ENCODE peak calls at places on chromosomes 16 and 17, in seven cellular contexts. One of them, this sample, is unnamed.
A peak's percentile ranks its signal among the peaks of the same experiment; 100 is the strongest.

GRCh38 chr17:57569860-57570259 is 175.2 kb downstream of the CCDC182 start:
- DNase-seq in left ventricle myocardium inferior: no peak
- DNase-seq in AG09319: no peak
- DNase-seq in pancreas: no peak
- DNase-seq in PC-3: peak; percentile 82
- DNase-seq in thoracic aorta: no peak
- DNase-seq in HCT116: no peak
- DNase-seq in this sample: no peak

GRCh38 chr17:11238710-11239109 is 2.3 kb upstream of the SHISA6 start:
- DNase-seq in left ventricle myocardium inferior: no peak
- DNase-seq in AG09319: no peak
- DNase-seq in pancreas: no peak
- DNase-seq in PC-3: no peak
- DNase-seq in thoracic aorta: no peak
- DNase-seq in HCT116: no peak
- DNase-seq in this sample: no peak

GRCh38 chr16:49856741-49857330 is 924 bp upstream of the ZNF423 start:
- DNase-seq in left ventricle myocardium inferior: peak; percentile 81
- DNase-seq in AG09319: peak; percentile 29
- DNase-seq in pancreas: peak; percentile 90
- DNase-seq in PC-3: peak; percentile 21
- DNase-seq in thoracic aorta: no peak
- DNase-seq in HCT116: peak; percentile 35
- DNase-seq in this sample: peak; percentile 92

GRCh38 chr17:9409026-9409425 is 166.6 kb downstream of the STX8 start:
- DNase-seq in left ventricle myocardium inferior: no peak
- DNase-seq in AG09319: no peak
- DNase-seq in pancreas: no peak
- DNase-seq in PC-3: peak; percentile 20
- DNase-seq in thoracic aorta: no peak
- DNase-seq in HCT116: no peak
- DNase-seq in this sample: no peak

GRCh38 chr17:41773190-41773588 is 13.3 kb downstream of the JUP start:
- DNase-seq in left ventricle myocardium inferior: peak; percentile 78
- DNase-seq in AG09319: no peak
- DNase-seq in pancreas: peak; percentile 85
- DNase-seq in PC-3: peak; percentile 92
- DNase-seq in thoracic aorta: no peak
- DNase-seq in HCT116: peak; percentile 79
- DNase-seq in this sample: no peak

GRCh38 chr17:68398731-68399637 is 58.3 kb downstream of the WIPI1 start:
- DNase-seq in left ventricle myocardium inferior: peak; percentile 49
- DNase-seq in AG09319: no peak
- DNase-seq in pancreas: no peak
- DNase-seq in PC-3: peak; percentile 89
- DNase-seq in thoracic aorta: no peak
- DNase-seq in HCT116: peak; percentile 72
- DNase-seq in this sample: no peak

GRCh38 chr16:86761117-86761971 is 183.0 kb downstream of the FOXL1 start:
- DNase-seq in left ventricle myocardium inferior: peak; percentile 69
- DNase-seq in AG09319: no peak
- DNase-seq in pancreas: no peak
- DNase-seq in PC-3: peak; percentile 60
- DNase-seq in thoracic aorta: peak; percentile 36
- DNase-seq in HCT116: peak; percentile 51
- DNase-seq in this sample: no peak

GRCh38 chr16:49900875-49901274 is 45.0 kb upstream of the ZNF423 start:
- DNase-seq in left ventricle myocardium inferior: no peak
- DNase-seq in AG09319: no peak
- DNase-seq in pancreas: no peak
- DNase-seq in PC-3: no peak
- DNase-seq in thoracic aorta: no peak
- DNase-seq in HCT116: no peak
- DNase-seq in this sample: no peak

GRCh38 chr17:75350706-75351105 is 54.8 kb downstream of the GRB2 start:
- DNase-seq in left ventricle myocardium inferior: no peak
- DNase-seq in AG09319: no peak
- DNase-seq in pancreas: no peak
- DNase-seq in PC-3: no peak
- DNase-seq in thoracic aorta: no peak
- DNase-seq in HCT116: no peak
- DNase-seq in this sample: no peak

GRCh38 chr17:48011405-48012150 is 26.0 kb downstream of the COPZ2 start:
- DNase-seq in left ventricle myocardium inferior: no peak
- DNase-seq in AG09319: no peak
- DNase-seq in pancreas: no peak
- DNase-seq in PC-3: peak; percentile 82
- DNase-seq in thoracic aorta: no peak
- DNase-seq in HCT116: peak; percentile 35
- DNase-seq in this sample: no peak

GRCh38 chr16:81650982-81651562 is 128.0 kb upstream of the PLCG2 start:
- DNase-seq in left ventricle myocardium inferior: peak; percentile 78
- DNase-seq in AG09319: no peak
- DNase-seq in pancreas: no peak
- DNase-seq in PC-3: no peak
- DNase-seq in thoracic aorta: no peak
- DNase-seq in HCT116: no peak
- DNase-seq in this sample: no peak

GRCh38 chr17:77420804-77421634 is 280.2 kb downstream of the SEC14L1 start:
- DNase-seq in left ventricle myocardium inferior: no peak
- DNase-seq in AG09319: peak; percentile 67
- DNase-seq in pancreas: no peak
- DNase-seq in PC-3: no peak
- DNase-seq in thoracic aorta: no peak
- DNase-seq in HCT116: no peak
- DNase-seq in this sample: no peak

GRCh38 chr17:74235040-74235581 is 21.7 kb downstream of the TTYH2 start:
- DNase-seq in left ventricle myocardium inferior: no peak
- DNase-seq in AG09319: no peak
- DNase-seq in pancreas: peak; percentile 38
- DNase-seq in PC-3: no peak
- DNase-seq in thoracic aorta: no peak
- DNase-seq in HCT116: no peak
- DNase-seq in this sample: no peak

GRCh38 chr16:49352923-49353322 is 20.7 kb upstream of the C16orf78 start:
- DNase-seq in left ventricle myocardium inferior: no peak
- DNase-seq in AG09319: no peak
- DNase-seq in pancreas: no peak
- DNase-seq in PC-3: peak; percentile 4
- DNase-seq in thoracic aorta: no peak
- DNase-seq in HCT116: peak; percentile 6
- DNase-seq in this sample: no peak

GRCh38 chr17:59829217-59830006 is 63.3 kb downstream of the TUBD1 start:
- DNase-seq in left ventricle myocardium inferior: no peak
- DNase-seq in AG09319: no peak
- DNase-seq in pancreas: no peak
- DNase-seq in PC-3: peak; percentile 100
- DNase-seq in thoracic aorta: no peak
- DNase-seq in HCT116: peak; percentile 100
- DNase-seq in this sample: no peak

GRCh38 chr16:89921699-89922476 is 1.3 kb upstream of the TUBB3 start:
- DNase-seq in left ventricle myocardium inferior: peak; percentile 82
- DNase-seq in AG09319: peak; percentile 86
- DNase-seq in pancreas: no peak
- DNase-seq in PC-3: peak; percentile 87
- DNase-seq in thoracic aorta: peak; percentile 71
- DNase-seq in HCT116: peak; percentile 78
- DNase-seq in this sample: peak; percentile 96

GRCh38 chr17:59436900-59437299 is 105.4 kb downstream of the YPEL2 start:
- DNase-seq in left ventricle myocardium inferior: peak; percentile 65
- DNase-seq in AG09319: no peak
- DNase-seq in pancreas: no peak
- DNase-seq in PC-3: no peak
- DNase-seq in thoracic aorta: no peak
- DNase-seq in HCT116: no peak
- DNase-seq in this sample: no peak

GRCh38 chr16:82660078-82660645 is 33.4 kb downstream of the CDH13 start:
- DNase-seq in left ventricle myocardium inferior: no peak
- DNase-seq in AG09319: no peak
- DNase-seq in pancreas: no peak
- DNase-seq in PC-3: no peak
- DNase-seq in thoracic aorta: no peak
- DNase-seq in HCT116: no peak
- DNase-seq in this sample: no peak

GRCh38 chr17:5281814-5282638 is at the start of gene RABEP1:
- DNase-seq in left ventricle myocardium inferior: peak; percentile 93
- DNase-seq in AG09319: peak; percentile 79
- DNase-seq in pancreas: peak; percentile 99
- DNase-seq in PC-3: peak; percentile 69
- DNase-seq in thoracic aorta: peak; percentile 69
- DNase-seq in HCT116: peak; percentile 64
- DNase-seq in this sample: peak; percentile 98
- TF ChIP-seq CTCF in left ventricle myocardium inferior: peak; percentile 46
- TF ChIP-seq CTCF in AG09319: no peak
- TF ChIP-seq CTCF in pancreas: no peak
- TF ChIP-seq CTCF in PC-3: no peak
- TF ChIP-seq CTCF in thoracic aorta: peak; percentile 54
- TF ChIP-seq CTCF in HCT116: no peak
- TF ChIP-seq CTCF in this sample: peak; percentile 29

GRCh38 chr16:74455213-74455612 is 33.9 kb upstream of the CLEC18B start:
- DNase-seq in left ventricle myocardium inferior: no peak
- DNase-seq in AG09319: no peak
- DNase-seq in pancreas: no peak
- DNase-seq in PC-3: no peak
- DNase-seq in thoracic aorta: no peak
- DNase-seq in HCT116: no peak
- DNase-seq in this sample: no peak
- TF ChIP-seq CTCF in left ventricle myocardium inferior: no peak
- TF ChIP-seq CTCF in AG09319: no peak
- TF ChIP-seq CTCF in pancreas: no peak
- TF ChIP-seq CTCF in PC-3: no peak
- TF ChIP-seq CTCF in thoracic aorta: no peak
- TF ChIP-seq CTCF in HCT116: no peak
- TF ChIP-seq CTCF in this sample: no peak

GRCh38 chr16:51139568-51139967 is 11.5 kb downstream of the SALL1 start:
- DNase-seq in left ventricle myocardium inferior: no peak
- DNase-seq in AG09319: no peak
- DNase-seq in pancreas: no peak
- DNase-seq in PC-3: no peak
- DNase-seq in thoracic aorta: no peak
- DNase-seq in HCT116: no peak
- DNase-seq in this sample: no peak

GRCh38 chr16:51141541-51141940 is 9.5 kb downstream of the SALL1 start:
- DNase-seq in left ventricle myocardium inferior: no peak
- DNase-seq in AG09319: no peak
- DNase-seq in pancreas: peak; percentile 30
- DNase-seq in PC-3: no peak
- DNase-seq in thoracic aorta: no peak
- DNase-seq in HCT116: no peak
- DNase-seq in this sample: no peak

GRCh38 chr16:51143166-51143565 is 7.9 kb downstream of the SALL1 start:
- DNase-seq in left ventricle myocardium inferior: no peak
- DNase-seq in AG09319: no peak
- DNase-seq in pancreas: no peak
- DNase-seq in PC-3: no peak
- DNase-seq in thoracic aorta: no peak
- DNase-seq in HCT116: no peak
- DNase-seq in this sample: no peak

GRCh38 chr16:51137097-51137496 is 14.0 kb downstream of the SALL1 start:
- DNase-seq in left ventricle myocardium inferior: no peak
- DNase-seq in AG09319: no peak
- DNase-seq in pancreas: peak; percentile 45
- DNase-seq in PC-3: no peak
- DNase-seq in thoracic aorta: no peak
- DNase-seq in HCT116: no peak
- DNase-seq in this sample: no peak

DNA sequence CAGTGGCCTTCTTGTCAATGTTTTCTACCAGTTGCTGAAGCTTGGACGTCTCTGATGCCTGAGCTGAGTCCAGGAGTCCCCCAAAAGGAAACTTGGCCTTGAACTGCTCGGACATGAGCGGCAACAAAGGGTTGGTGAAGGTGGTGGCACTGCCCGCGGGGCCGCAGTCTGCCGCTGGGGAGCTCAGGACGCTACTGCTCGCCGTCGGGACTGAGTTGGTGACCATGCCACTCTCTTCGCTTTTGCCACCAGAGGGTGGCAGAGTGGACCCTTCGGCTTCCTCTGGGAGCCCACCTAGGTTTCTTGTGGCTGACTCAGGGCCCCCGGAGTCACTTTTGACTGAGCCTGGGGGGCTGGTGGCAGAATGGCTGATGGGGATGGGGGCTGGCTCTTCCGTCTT is 11.0 kb downstream of the SALL1 start:
- DNase-seq in left ventricle myocardium inferior: no peak
- DNase-seq in AG09319: no peak
- DNase-seq in pancreas: peak; percentile 29
- DNase-seq in PC-3: no peak
- DNase-seq in thoracic aorta: no peak
- DNase-seq in HCT116: no peak
- DNase-seq in this sample: no peak
- TF ChIP-seq CTCF in left ventricle myocardium inferior: no peak
- TF ChIP-seq CTCF in AG09319: no peak
- TF ChIP-seq CTCF in pancreas: no peak
- TF ChIP-seq CTCF in PC-3: no peak
- TF ChIP-seq CTCF in thoracic aorta: no peak
- TF ChIP-seq CTCF in HCT116: no peak
- TF ChIP-seq CTCF in this sample: no peak

GRCh38 chr16:25108054-25108453 is 3.5 kb upstream of the LCMT1 start:
- DNase-seq in left ventricle myocardium inferior: no peak
- DNase-seq in AG09319: no peak
- DNase-seq in pancreas: no peak
- DNase-seq in PC-3: peak; percentile 29
- DNase-seq in thoracic aorta: no peak
- DNase-seq in HCT116: no peak
- DNase-seq in this sample: no peak
- TF ChIP-seq CTCF in left ventricle myocardium inferior: no peak
- TF ChIP-seq CTCF in AG09319: no peak
- TF ChIP-seq CTCF in pancreas: no peak
- TF ChIP-seq CTCF in PC-3: peak; percentile 18
- TF ChIP-seq CTCF in thoracic aorta: no peak
- TF ChIP-seq CTCF in HCT116: peak; percentile 9
- TF ChIP-seq CTCF in this sample: no peak

GRCh38 chr17:1647802-1648581 is 1.7 kb downstream of the RILP start:
- DNase-seq in left ventricle myocardium inferior: peak; percentile 58
- DNase-seq in AG09319: no peak
- DNase-seq in pancreas: peak; percentile 78
- DNase-seq in PC-3: peak; percentile 37
- DNase-seq in thoracic aorta: no peak
- DNase-seq in HCT116: peak; percentile 12
- DNase-seq in this sample: no peak
- TF ChIP-seq CTCF in left ventricle myocardium inferior: no peak
- TF ChIP-seq CTCF in AG09319: peak; percentile 17
- TF ChIP-seq CTCF in pancreas: no peak
- TF ChIP-seq CTCF in PC-3: no peak
- TF ChIP-seq CTCF in thoracic aorta: no peak
- TF ChIP-seq CTCF in HCT116: peak; percentile 33
- TF ChIP-seq CTCF in this sample: no peak